ENCODE peak calls at places on chromosomes 13 and 19, in eight cellular contexts. A is DND-41; M is T-helper 9 cell; W is AG09309; G is activated naive CD8-positive, alpha-beta T cell treated with anti-CD3 and anti-CD28 coated beads for 36 hours; H is head of caudate nucleus; L is CD4-positive, alpha-beta memory T cell; X is NCI-H1417. N is an unnamed sample.
A peak's percentile ranks its signal among the peaks of the same experiment; 100 is the strongest.

GRCh38 chr19:33052352-33052972 is 12.2 kb downstream of the RHPN2 start:
- DNase-seq in A (no peak), M (no peak), W (no peak), G (no peak), H (no peak), L (no peak), X (no peak), N (no peak)

GRCh38 chr13:52010890-52011689 is at the start of gene ATP7B:
- DNase-seq in A (peak; percentile 25), M (peak; percentile 12), W (no peak), G (peak; percentile 45), H (no peak), L (no peak), X (peak; percentile 84), N (no peak)

GRCh38 chr19:13215572-13216380 is 65.6 kb downstream of the IER2 start:
- DNase-seq in A (no peak), M (peak; percentile 10), W (no peak), G (peak; percentile 38), H (no peak), L (peak; percentile 39), X (no peak), N (no peak)

GRCh38 chr19:50187937-50188336 is 15.5 kb upstream of the MYH14 start:
- DNase-seq in A (no peak), M (no peak), W (no peak), G (no peak), H (no peak), L (no peak), X (no peak), N (no peak)

GRCh38 chr13:90594694-90595093 is 752.8 kb upstream of the MIR17HG start:
- DNase-seq in A (no peak), M (no peak), W (peak; percentile 21), G (no peak), H (no peak), L (no peak), X (no peak), N (no peak)

GRCh38 chr13:46489586-46490023 is 63.4 kb upstream of the LRCH1 start:
- DNase-seq in A (no peak), M (no peak), W (peak; percentile 85), G (no peak), H (no peak), L (no peak), X (no peak), N (no peak)

GRCh38 chr19:47707135-47707925 is 5.9 kb upstream of the EHD2 start:
- DNase-seq in A (peak; percentile 78), M (peak; percentile 60), W (no peak), G (peak; percentile 80), H (peak; percentile 76), L (peak; percentile 65), X (peak; percentile 15), N (peak; percentile 77)

GRCh38 chr19:5987077-5987818 is 9.3 kb upstream of the RANBP3 start:
- DNase-seq in A (peak; percentile 76), M (peak; percentile 71), W (peak; percentile 44), G (peak; percentile 57), H (peak; percentile 83), L (peak; percentile 67), X (peak; percentile 65), N (peak; percentile 59)

GRCh38 chr13:97659602-97660001 is 225.6 kb downstream of the RAP2A start:
- DNase-seq in A (no peak), M (no peak), W (no peak), G (no peak), H (peak; percentile 44), L (no peak), X (no peak), N (no peak)

GRCh38 chr13:29423050-29423449 is 172.4 kb downstream of the SLC7A1 start:
- DNase-seq in A (no peak), M (no peak), W (no peak), G (no peak), H (no peak), L (no peak), X (no peak), N (no peak)

GRCh38 chr13:101649490-101650126 is 197.1 kb downstream of the ITGBL1 start:
- DNase-seq in A (no peak), M (no peak), W (no peak), G (no peak), H (no peak), L (no peak), X (no peak), N (no peak)

GRCh38 chr13:30463820-30464495 is 1.8 kb downstream of the HMGB1 start:
- DNase-seq in A (peak; percentile 64), M (peak; percentile 52), W (no peak), G (peak; percentile 72), H (peak; percentile 67), L (peak; percentile 70), X (peak; percentile 45), N (peak; percentile 37)

GRCh38 chr13:26508885-26509284 is 48.6 kb upstream of the WASF3 start:
- DNase-seq in A (no peak), M (no peak), W (peak; percentile 77), G (no peak), H (no peak), L (no peak), X (no peak), N (no peak)

GRCh38 chr19:17719730-17720486 is 628 bp downstream of the MAP1S start:
- DNase-seq in A (peak; percentile 31), M (peak; percentile 12), W (no peak), G (peak; percentile 61), H (peak; percentile 61), L (no peak), X (peak; percentile 38), N (no peak)

GRCh38 chr19:30696514-30696913 is 324.3 kb downstream of the ZNF536 start:
- DNase-seq in A (peak; percentile 8), M (no peak), W (no peak), G (peak; percentile 18), H (no peak), L (no peak), X (no peak), N (peak; percentile 3)

GRCh38 chr19:48279747-48280146 is 9.9 kb downstream of the ZNF114 start:
- DNase-seq in A (no peak), M (no peak), W (no peak), G (no peak), H (no peak), L (no peak), X (no peak), N (no peak)